ENCODE peak calls at places on chromosomes 1 and 21, in five cellular contexts. C is HCT116, J is omental fat pad, F is endothelial cell, R is HFFc6. P is an unnamed sample.

GRCh38 chr1:24379733-24380315 is 33.8 kb downstream of the STPG1 start:
- DNase-seq in R (peak), C (no peak), J (no peak), F (no peak), P (no peak)

GRCh38 chr1:36136535-36136934 is 11.5 kb upstream of the COL8A2 start:
- DNase-seq in F (no peak), R (peak), J (no peak), C (no peak), P (no peak)

GRCh38 chr1:193658711-193659110 is 472.3 kb upstream of the B3GALT2 start:
- DNase-seq in F (no peak), C (no peak), R (no peak), J (no peak), P (no peak)

GRCh38 chr1:163069142-163069541 is at the start of gene RGS4:
- DNase-seq in J (no peak), R (peak), F (peak), C (peak), P (no peak)

GRCh38 chr1:56710646-56711045 is 65.5 kb downstream of the PRKAA2 start:
- DNase-seq in C (no peak), J (no peak), R (peak), F (no peak), P (no peak)

GRCh38 chr1:6745073-6745472 is 40.2 kb upstream of the CAMTA1 start:
- DNase-seq in R (no peak), J (no peak), F (no peak), C (no peak), P (peak)

GRCh38 chr1:119774746-119775495 is 6.2 kb upstream of the HMGCS2 start:
- DNase-seq in J (no peak), F (no peak), R (no peak), C (no peak), P (no peak)

GRCh38 chr1:206686486-206687249 is 2.0 kb downstream of the MAPKAPK2 start:
- DNase-seq in F (no peak), J (no peak), C (no peak), R (no peak), P (peak)

GRCh38 chr21:33874161-33874560 is 41.4 kb downstream of the ATP5PO start:
- DNase-seq in C (no peak), J (no peak), R (no peak), F (no peak), P (no peak)

GRCh38 chr1:67576474-67576873 is 108.5 kb upstream of the GADD45A start:
- DNase-seq in F (no peak), J (no peak), R (no peak), C (no peak), P (no peak)

GRCh38 chr1:166457700-166458099 is 290.9 kb upstream of the FAM78B start:
- DNase-seq in J (no peak), R (no peak), F (no peak), C (no peak), P (no peak)

GRCh38 chr1:210244746-210245367 is 12.3 kb downstream of the SERTAD4 start:
- DNase-seq in R (peak), C (no peak), F (no peak), J (no peak), P (no peak)

GRCh38 chr1:154969741-154970452 is 650 bp downstream of the SHC1 start:
- DNase-seq in J (no peak), R (no peak), C (no peak), F (no peak), P (no peak)

GRCh38 chr1:165352109-165352441 is 4.4 kb downstream of the LMX1A start:
- DNase-seq in F (no peak), J (no peak), C (no peak), R (no peak), P (no peak)

GRCh38 chr1:44608141-44608540 is 66.1 kb downstream of the TMEM53 start:
- DNase-seq in C (no peak), F (no peak), J (no peak), R (no peak), P (no peak)
- TF ChIP-seq CTCF in C (peak), F (no peak), J (no peak), R (peak), P (peak)

DNA sequence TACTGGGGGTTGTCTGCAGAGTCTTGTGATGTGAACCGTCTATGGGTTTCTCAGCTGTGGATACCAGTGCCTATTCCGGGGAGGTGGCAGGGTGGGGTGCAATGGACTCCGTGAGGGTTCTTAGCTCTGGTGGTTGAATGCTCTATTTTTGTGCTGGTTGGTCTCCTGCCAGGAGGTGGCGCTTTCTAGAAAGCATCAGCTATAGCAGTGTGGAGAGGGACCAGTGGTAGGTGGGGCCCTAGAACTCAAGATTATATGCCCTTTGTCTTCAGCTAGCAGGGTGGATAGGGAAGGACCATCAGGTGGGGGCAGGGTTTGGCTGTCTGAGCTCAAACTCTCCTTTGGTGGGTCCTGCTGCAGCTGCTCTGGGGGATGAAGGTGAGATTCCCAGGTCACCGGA is 127.3 kb upstream of the PLD5 start:
- DNase-seq in R (no peak), F (peak), C (no peak), J (no peak), P (peak)
- TF ChIP-seq CTCF in R (no peak), F (peak), C (peak), J (no peak), P (no peak)

GRCh38 chr1:203114202-203114601 is 13.3 kb upstream of the ADORA1 start:
- DNase-seq in F (no peak), C (no peak), J (no peak), R (no peak), P (no peak)

GRCh38 chr1:203121186-203122015 is 6.1 kb upstream of the ADORA1 start:
- DNase-seq in R (no peak), J (no peak), C (no peak), F (no peak), P (no peak)

GRCh38 chr1:203120325-203121138 is 7.0 kb upstream of the ADORA1 start:
- DNase-seq in F (no peak), J (no peak), R (no peak), C (no peak), P (no peak)

GRCh38 chr1:203116048-203116810 is 11.3 kb upstream of the ADORA1 start:
- DNase-seq in R (no peak), C (no peak), J (no peak), F (no peak), P (no peak)

DNA sequence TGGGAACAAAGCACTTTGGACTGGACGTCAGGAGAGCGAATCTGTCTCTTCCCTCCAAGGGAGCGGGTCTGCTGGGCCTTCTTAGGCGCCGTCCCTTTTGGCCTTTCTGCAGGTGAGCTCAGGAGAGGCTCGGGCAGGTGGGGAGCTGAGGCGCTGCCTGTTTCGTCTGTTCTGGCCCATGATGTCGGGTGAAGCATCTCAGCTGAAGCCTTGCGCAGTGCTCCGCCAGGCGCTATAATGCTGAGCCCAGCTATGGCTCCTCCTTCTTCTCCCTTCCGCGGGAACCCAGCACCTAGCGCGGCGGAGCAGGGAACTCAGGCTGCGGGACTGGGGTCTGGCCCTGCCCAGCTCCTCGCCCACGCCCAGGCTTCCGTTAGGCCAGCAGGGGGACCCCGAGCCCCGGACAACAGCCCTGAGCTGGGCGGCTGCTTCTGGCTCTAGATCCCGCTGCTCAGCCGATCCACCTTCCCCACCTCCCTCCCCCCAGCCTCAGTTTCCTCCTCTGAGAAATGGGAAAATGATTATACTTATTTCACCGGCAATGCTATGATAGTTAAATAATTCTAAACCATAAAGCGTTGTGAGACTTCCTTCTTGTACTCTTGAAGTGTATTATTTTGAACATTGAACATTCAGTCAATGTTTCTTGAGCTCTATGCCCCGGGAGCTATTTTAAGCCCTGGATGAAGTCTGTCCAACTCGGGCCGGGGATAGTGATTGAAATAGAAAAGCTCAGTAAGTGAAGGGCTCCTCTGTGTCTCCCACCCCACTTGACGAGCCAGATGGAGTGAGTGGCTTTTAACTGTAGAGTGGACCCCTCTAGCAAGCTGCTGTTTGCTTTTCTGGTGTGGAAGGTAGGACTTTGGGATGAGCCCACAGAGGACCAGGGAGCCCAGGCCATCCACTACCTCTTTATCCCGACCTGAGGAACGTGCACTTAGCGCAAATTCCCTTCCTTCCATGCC is 9.6 kb upstream of the ADORA1 start:
- DNase-seq in R (peak), J (peak), C (peak), F (peak), P (peak)
- TF ChIP-seq CTCF in R (peak), J (no peak), C (peak), F (peak), P (peak)

GRCh38 chr1:113394863-113395259 is 4.5 kb downstream of the MAGI3 start:
- DNase-seq in F (no peak), C (no peak), J (no peak), R (no peak), P (no peak)
- TF ChIP-seq CTCF in F (no peak), C (no peak), J (no peak), R (no peak), P (no peak)

GRCh38 chr1:65814752-65815151 is 22.1 kb downstream of the PDE4B start:
- DNase-seq in R (no peak), F (no peak), C (no peak), J (no peak), P (no peak)
- TF ChIP-seq CTCF in R (no peak), F (no peak), C (no peak), J (no peak), P (no peak)

GRCh38 chr1:225343618-225344017 is 84.2 kb downstream of the LBR start:
- DNase-seq in R (no peak), J (no peak), C (peak), F (no peak), P (no peak)
- TF ChIP-seq CTCF in R (peak), J (no peak), C (peak), F (no peak), P (no peak)

P was measured in activated CD8-positive, alpha-beta T cell treated with anti-CD3 and anti-CD28 coated beads for 36 hours.